ENCODE peak calls at places on chromosome 14, in nine cellular contexts. F, L, P, T, Y, K, I, Q and N are unnamed samples.
A peak's percentile ranks its signal among the peaks of the same experiment; 100 is the strongest.

GRCh38 chr14:50173891-50174290 is 57.5 kb downstream of the SOS2 start:
- DNase-seq in F (no peak), L (no peak), P (no peak), T (peak; percentile 4), Y (no peak), K (peak; percentile 24), I (peak; percentile 36), Q (no peak), N (no peak)

GRCh38 chr14:81516941-81517797 is 16.5 kb downstream of the SEL1L start:
- DNase-seq in F (no peak), L (peak; percentile 54), P (no peak), T (peak; percentile 76), Y (peak; percentile 74), K (no peak), I (peak; percentile 41), Q (peak; percentile 36), N (no peak)

GRCh38 chr14:79293482-79293881 is 917.8 kb downstream of the DIO2 start:
- DNase-seq in F (no peak), L (no peak), P (no peak), T (peak; percentile 15), Y (peak; percentile 72), K (no peak), I (peak; percentile 36), Q (no peak), N (no peak)

GRCh38 chr14:56185991-56186390 is 67.8 kb downstream of the PELI2 start:
- DNase-seq in F (no peak), L (no peak), P (no peak), T (no peak), Y (no peak), K (no peak), I (no peak), Q (no peak), N (no peak)

GRCh38 chr14:24330973-24331674 is 3.7 kb downstream of the ADCY4 start:
- DNase-seq in F (no peak), L (no peak), P (no peak), T (no peak), Y (no peak), K (no peak), I (no peak), Q (no peak), N (no peak)

GRCh38 chr14:101559624-101560533 is 1.4 kb upstream of the DIO3 start:
- DNase-seq in F (no peak), L (no peak), P (no peak), T (peak; percentile 3), Y (peak; percentile 81), K (no peak), I (peak; percentile 6), Q (no peak), N (no peak)

GRCh38 chr14:77965919-77966435 is 166.1 kb downstream of the ADCK1 start:
- DNase-seq in F (peak; percentile 38), L (no peak), P (peak; percentile 54), T (peak; percentile 8), Y (no peak), K (peak; percentile 41), I (peak; percentile 36), Q (no peak), N (no peak)

GRCh38 chr14:65849558-65849957 is 437.0 kb downstream of the FUT8 start:
- DNase-seq in F (no peak), L (no peak), P (no peak), T (no peak), Y (no peak), K (no peak), I (no peak), Q (no peak), N (no peak)

GRCh38 chr14:58193542-58193941 is 6.4 kb upstream of the ACTR10 start:
- DNase-seq in F (no peak), L (no peak), P (no peak), T (no peak), Y (no peak), K (no peak), I (no peak), Q (no peak), N (no peak)

GRCh38 chr14:87797001-87797400 is 196.0 kb downstream of the GALC start:
- DNase-seq in F (no peak), L (no peak), P (no peak), T (no peak), Y (no peak), K (no peak), I (no peak), Q (no peak), N (no peak)

GRCh38 chr14:68797180-68797670 is 4.4 kb upstream of the ZFP36L1 start:
- DNase-seq in F (no peak), L (no peak), P (peak; percentile 24), T (no peak), Y (no peak), K (no peak), I (no peak), Q (no peak), N (no peak)

GRCh38 chr14:36505892-36506731 is 13.9 kb downstream of the NKX2-1 start:
- DNase-seq in F (no peak), L (no peak), P (no peak), T (no peak), Y (no peak), K (no peak), I (no peak), Q (no peak), N (no peak)

GRCh38 chr14:64741961-64742360 is 37.7 kb downstream of the PLEKHG3 start:
- DNase-seq in F (no peak), L (no peak), P (no peak), T (no peak), Y (no peak), K (no peak), I (no peak), Q (no peak), N (no peak)

DNA sequence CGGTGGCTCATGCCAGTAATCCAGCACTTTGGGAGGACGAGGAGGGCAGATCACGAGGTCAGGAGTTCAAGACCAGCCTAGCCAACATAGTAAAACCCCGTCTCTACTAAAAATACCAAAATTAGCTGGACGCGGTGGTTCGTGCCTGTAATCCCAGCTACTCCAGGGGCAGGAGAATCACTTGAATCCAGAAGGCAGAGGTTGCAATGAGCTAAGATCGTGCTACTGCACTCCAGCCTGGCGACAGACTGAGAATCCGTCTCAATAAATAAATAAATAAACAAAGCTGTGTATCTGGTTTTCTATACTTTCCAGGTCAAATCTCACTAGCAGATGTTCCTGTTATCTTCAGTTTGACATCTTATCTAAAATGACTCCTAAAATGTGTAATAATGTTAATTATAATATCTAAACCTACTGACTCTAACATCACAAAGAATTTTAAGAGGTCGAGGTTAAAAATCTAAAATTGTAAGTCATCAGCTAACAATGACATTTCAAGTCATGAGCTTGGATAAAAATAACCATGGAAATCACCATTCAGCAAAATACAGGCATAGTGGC is 2.4 kb upstream of the SRP54 start:
- DNase-seq in F (no peak), L (no peak), P (no peak), T (no peak), Y (no peak), K (no peak), I (no peak), Q (no peak), N (no peak)
- H3K27ac ChIP-seq in F (peak overlapping the region; percentile 96), L (no peak overlapping the region), P (peak overlapping the region; percentile 94), T (peak overlapping the region; percentile 55), Y (no peak overlapping the region), K (peak overlapping the region; percentile 91), I (peak overlapping the region; percentile 99), Q (no peak overlapping the region), N (peak overlapping the region; percentile 96)

GRCh38 chr14:71438684-71439083 is 493.5 kb upstream of the RGS6 start:
- DNase-seq in F (no peak), L (no peak), P (no peak), T (peak; percentile 44), Y (no peak), K (peak; percentile 19), I (peak; percentile 74), Q (no peak), N (no peak)
- H3K27ac ChIP-seq in F (no peak overlapping the region), L (peak overlapping the region; percentile 47), P (no peak overlapping the region), T (peak overlapping the region; percentile 58), Y (peak overlapping the region; percentile 60), K (no peak overlapping the region), I (peak overlapping the region; percentile 73), Q (no peak overlapping the region), N (peak overlapping the region; percentile 69)

GRCh38 chr14:61565181-61565580 is 130.1 kb upstream of the HIF1A start:
- DNase-seq in F (no peak), L (no peak), P (no peak), T (peak; percentile 41), Y (no peak), K (no peak), I (no peak), Q (no peak), N (no peak)

GRCh38 chr14:61563880-61564622 is 131.3 kb upstream of the HIF1A start:
- DNase-seq in F (no peak), L (no peak), P (no peak), T (no peak), Y (no peak), K (no peak), I (no peak), Q (no peak), N (no peak)

GRCh38 chr14:61566537-61567225 is 128.6 kb upstream of the HIF1A start:
- DNase-seq in F (no peak), L (no peak), P (no peak), T (peak; percentile 76), Y (no peak), K (peak; percentile 71), I (peak; percentile 83), Q (no peak), N (no peak)

GRCh38 chr14:61564623-61565091 is 130.7 kb upstream of the HIF1A start:
- DNase-seq in F (peak; percentile 90), L (peak; percentile 85), P (no peak), T (peak; percentile 97), Y (no peak), K (peak; percentile 96), I (peak; percentile 99), Q (no peak), N (peak; percentile 89)

GRCh38 chr14:61565836-61566536 is 129.3 kb upstream of the HIF1A start:
- DNase-seq in F (peak; percentile 65), L (no peak), P (no peak), T (peak; percentile 97), Y (no peak), K (peak; percentile 73), I (peak; percentile 93), Q (no peak), N (no peak)
- H3K27ac ChIP-seq in F (peak overlapping the region; percentile 98), L (peak overlapping the region; percentile 98), P (peak overlapping the region; percentile 27), T (peak overlapping the region; percentile 96), Y (peak overlapping the region; percentile 52), K (peak overlapping the region; percentile 96), I (peak overlapping the region; percentile 99), Q (no peak overlapping the region), N (peak overlapping the region; percentile 99)

DNA sequence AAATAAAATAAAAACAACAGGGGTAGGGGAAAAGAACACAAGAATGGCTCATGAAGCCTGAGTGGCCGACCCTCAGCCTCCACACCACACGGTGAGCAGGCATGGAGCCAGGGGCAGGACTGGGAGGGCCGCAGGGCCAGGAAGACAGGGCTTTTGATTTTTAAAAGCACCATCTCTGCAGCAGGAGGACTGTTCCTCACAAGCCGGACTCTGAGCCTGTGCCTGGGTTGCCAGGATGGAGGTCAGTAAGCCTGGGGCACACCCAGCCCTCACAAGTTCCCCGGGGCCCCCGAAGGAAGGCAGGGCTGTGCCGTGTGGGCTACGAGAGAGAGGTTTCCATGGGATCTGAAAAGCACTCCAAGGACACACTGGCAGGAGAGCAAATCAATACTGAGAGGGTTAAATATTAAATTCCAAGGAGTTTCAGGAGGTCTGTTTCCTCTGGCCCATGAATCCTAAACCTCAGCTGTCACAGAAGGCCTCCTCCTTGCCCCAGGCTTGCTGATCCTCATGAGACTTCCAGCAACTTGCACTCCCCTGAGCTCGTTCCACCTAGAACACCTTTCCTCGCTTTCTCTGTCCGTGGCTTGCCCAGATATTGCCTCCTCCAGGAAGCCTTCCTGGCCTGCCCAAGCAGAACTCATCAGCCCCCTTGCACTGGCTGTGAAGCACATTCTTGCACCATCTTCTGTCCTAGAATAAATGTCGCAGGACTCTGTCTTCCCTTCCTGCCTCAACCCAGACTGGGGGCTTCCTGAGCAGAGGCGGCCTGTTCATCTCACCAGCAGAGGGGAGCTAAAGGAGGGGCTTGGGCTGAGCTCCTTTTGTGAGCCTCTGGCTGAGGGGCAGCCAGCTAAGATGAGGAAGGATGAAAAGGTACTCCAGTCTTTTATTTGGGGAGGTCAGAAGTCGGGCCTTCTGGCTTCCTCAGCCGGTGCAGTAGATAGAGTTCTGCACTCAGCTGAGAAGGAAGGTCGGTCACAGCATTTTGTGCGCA is 64.6 kb downstream of the CCDC88C start:
- DNase-seq in F (no peak), L (no peak), P (no peak), T (no peak), Y (no peak), K (no peak), I (no peak), Q (no peak), N (no peak)
- H3K27ac ChIP-seq in F (peak overlapping the region; percentile 73), L (no peak overlapping the region), P (peak overlapping the region; percentile 54), T (no peak overlapping the region), Y (no peak overlapping the region), K (no peak overlapping the region), I (no peak overlapping the region), Q (no peak overlapping the region), N (no peak overlapping the region)